ENCODE peak calls at places on chromosomes 3 and 15, in nine cellular contexts. F is endothelial cell of umbilical vein, A is fibroblast of lung, C is H9, G is PC-9, K is neural progenitor cell, Q is astrocyte, X is GM23248, M is HepG2. D is an unnamed sample.
A peak's percentile ranks its signal among the peaks of the same experiment; 100 is the strongest.

GRCh38 chr3:106193876-106194275 is 325.1 kb upstream of the CBLB start:
- DNase-seq in F (no peak), A (no peak), C (no peak), G (no peak), K (no peak), Q (peak; percentile 8), X (peak; percentile 69), M (no peak), D (no peak)

GRCh38 chr3:11494131-11494916 is 149.4 kb downstream of the VGLL4 start:
- DNase-seq in F (peak; percentile 27), A (no peak), C (no peak), G (no peak), K (no peak), Q (no peak), X (peak; percentile 50), M (no peak), D (no peak)

GRCh38 chr15:82928711-82929110 is 23.8 kb downstream of the HOMER2 start:
- DNase-seq in F (no peak), A (no peak), C (no peak), G (no peak), K (no peak), Q (peak; percentile 6), X (peak; percentile 28), M (no peak), D (no peak)

GRCh38 chr3:31766654-31767053 is 214.4 kb downstream of the OSBPL10 start:
- DNase-seq in F (no peak), A (no peak), C (no peak), G (no peak), K (no peak), Q (no peak), X (no peak), M (no peak), D (no peak)

GRCh38 chr15:60005352-60006202 is 1.5 kb downstream of the FOXB1 start:
- DNase-seq in F (no peak), A (no peak), C (peak; percentile 32), G (peak; percentile 33), K (peak; percentile 48), Q (no peak), X (no peak), M (no peak), D (no peak)

GRCh38 chr3:24019585-24019984 is 74.5 kb downstream of the NR1D2 start:
- DNase-seq in F (no peak), A (no peak), C (no peak), G (no peak), K (no peak), Q (no peak), X (no peak), M (no peak), D (no peak)

GRCh38 chr3:113829576-113830354 is 8.8 kb upstream of the GRAMD1C start:
- DNase-seq in F (no peak), A (peak; percentile 75), C (no peak), G (no peak), K (no peak), Q (no peak), X (no peak), M (no peak), D (no peak)

GRCh38 chr3:46629571-46630517 is 17.5 kb downstream of the FAM240A start:
- DNase-seq in F (peak; percentile 86), A (peak; percentile 77), C (peak; percentile 96), G (peak; percentile 77), K (peak; percentile 91), Q (peak; percentile 61), X (peak; percentile 94), M (no peak), D (peak; percentile 87)

GRCh38 chr3:108489776-108490175 is 20.6 kb downstream of the MYH15 start:
- DNase-seq in F (peak; percentile 75), A (peak; percentile 61), C (peak; percentile 34), G (peak; percentile 31), K (peak; percentile 68), Q (peak; percentile 19), X (peak; percentile 54), M (peak; percentile 39), D (peak; percentile 82)

GRCh38 chr15:63858881-63859280 is 25.1 kb upstream of the HERC1 start:
- DNase-seq in F (peak; percentile 95), A (no peak), C (no peak), G (peak; percentile 35), K (no peak), Q (peak; percentile 10), X (peak; percentile 47), M (no peak), D (no peak)

GRCh38 chr3:113165841-113166240 is 45.5 kb upstream of the BOC start:
- DNase-seq in F (no peak), A (no peak), C (no peak), G (no peak), K (no peak), Q (no peak), X (peak; percentile 12), M (no peak), D (no peak)

DNA sequence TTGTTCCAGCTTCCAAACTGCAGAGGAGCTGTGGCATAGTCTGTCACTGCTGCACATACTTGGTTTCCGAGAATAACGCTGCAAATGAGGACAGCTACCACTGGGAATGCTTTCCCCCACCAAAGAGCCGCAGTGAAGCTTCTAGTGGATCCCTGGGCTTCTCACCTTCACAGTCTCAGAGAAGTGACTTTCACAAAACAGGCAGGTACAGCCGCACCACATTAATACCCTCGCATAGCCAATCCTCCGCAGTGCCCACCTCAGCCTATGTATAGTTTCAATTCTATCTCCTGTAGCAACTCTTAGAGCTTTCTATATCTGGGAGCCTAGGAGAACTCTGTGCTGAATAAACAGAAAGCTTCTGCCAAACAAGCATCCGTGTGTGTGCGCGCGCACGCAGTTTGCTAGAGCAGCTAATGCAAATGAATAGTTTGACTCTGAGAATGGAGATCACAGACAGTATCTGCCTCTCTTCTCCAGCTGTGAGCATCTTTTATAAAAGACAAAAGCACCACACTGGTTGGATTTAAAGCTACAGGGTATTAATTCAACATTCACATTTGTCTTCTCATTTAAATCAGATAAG is 81.9 kb upstream of the PLXND1 start:
- DNase-seq in F (peak; percentile 36), A (peak; percentile 76), C (peak; percentile 65), G (no peak), K (peak; percentile 96), Q (peak; percentile 55), X (peak; percentile 87), M (peak; percentile 78), D (no peak)
- H2AFZ ChIP-seq in F (no peak overlapping the region), A (peak overlapping the region; percentile 76), C (no peak overlapping the region), G (no peak overlapping the region), K (no peak overlapping the region), Q (peak overlapping the region; percentile 46), X (peak overlapping the region; percentile 61), M (no peak overlapping the region), D (no peak overlapping the region)

GRCh38 chr3:194080913-194081800 is 54.8 kb upstream of the HES1 start:
- DNase-seq in F (no peak), A (no peak), C (no peak), G (no peak), K (no peak), Q (no peak), X (no peak), M (no peak), D (no peak)

GRCh38 chr3:194083253-194084224 is 52.4 kb upstream of the HES1 start:
- DNase-seq in F (no peak), A (no peak), C (no peak), G (no peak), K (no peak), Q (no peak), X (no peak), M (no peak), D (peak; percentile 87)

GRCh38 chr3:194084284-194084683 is 51.7 kb upstream of the HES1 start:
- DNase-seq in F (no peak), A (no peak), C (no peak), G (no peak), K (no peak), Q (no peak), X (no peak), M (no peak), D (no peak)

GRCh38 chr3:194081826-194082225 is 54.1 kb upstream of the HES1 start:
- DNase-seq in F (no peak), A (no peak), C (no peak), G (no peak), K (no peak), Q (no peak), X (no peak), M (no peak), D (no peak)

GRCh38 chr3:194082596-194083220 is 53.2 kb upstream of the HES1 start:
- DNase-seq in F (no peak), A (no peak), C (no peak), G (no peak), K (no peak), Q (no peak), X (peak; percentile 65), M (no peak), D (no peak)
- H3K27ac ChIP-seq in F (no peak overlapping the region), A (no peak overlapping the region), C (no peak overlapping the region), G (no peak overlapping the region), K (no peak overlapping the region), Q (no peak overlapping the region), X (peak overlapping the region; percentile 40), M (no peak overlapping the region), D (peak overlapping the region; percentile 92)

DNA sequence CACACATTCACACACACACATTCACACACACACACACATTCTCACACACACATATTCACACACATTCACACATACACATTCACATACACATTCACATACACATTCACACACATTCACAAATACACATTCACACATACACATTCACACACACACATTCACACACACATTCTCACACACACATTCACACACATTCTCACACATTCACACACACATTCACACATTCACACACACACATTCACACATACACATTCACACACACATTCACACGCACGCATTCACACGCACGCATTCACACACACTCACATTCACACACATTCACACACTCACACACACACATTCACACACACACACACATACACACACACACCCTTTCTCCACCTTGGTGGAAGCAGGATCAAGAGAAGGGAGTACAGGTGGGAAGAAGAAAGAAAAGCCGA is 5.7 kb upstream of the HAPLN3 start:
- DNase-seq in F (no peak), A (no peak), C (no peak), G (no peak), K (no peak), Q (no peak), X (no peak), M (no peak), D (no peak)
- H4K20me1 ChIP-seq in F (no peaks in the 10 kb centered on the region), A (no peaks in the 10 kb centered on the region), C (no peaks in the 10 kb centered on the region), G (no peaks in the 10 kb centered on the region), K (peaks cover 6% of the 10 kb centered on the region), Q (peaks cover 45% of the 10 kb centered on the region), X (no peaks in the 10 kb centered on the region), M (peaks cover 3% of the 10 kb centered on the region), D (no peaks in the 10 kb centered on the region)

GRCh38 chr3:99172736-99173657 is 271.5 kb upstream of the DCBLD2 start:
- DNase-seq in F (peak; percentile 76), A (peak; percentile 85), C (peak; percentile 74), G (peak; percentile 59), K (peak; percentile 81), Q (peak; percentile 56), X (peak; percentile 79), M (peak; percentile 54), D (peak; percentile 83)

GRCh38 chr3:99170867-99171517 is 269.5 kb upstream of the DCBLD2 start:
- DNase-seq in F (no peak), A (no peak), C (no peak), G (no peak), K (no peak), Q (no peak), X (no peak), M (no peak), D (no peak)

GRCh38 chr3:99171815-99172214 is 270.3 kb upstream of the DCBLD2 start:
- DNase-seq in F (no peak), A (no peak), C (no peak), G (no peak), K (no peak), Q (no peak), X (no peak), M (no peak), D (no peak)

DNA sequence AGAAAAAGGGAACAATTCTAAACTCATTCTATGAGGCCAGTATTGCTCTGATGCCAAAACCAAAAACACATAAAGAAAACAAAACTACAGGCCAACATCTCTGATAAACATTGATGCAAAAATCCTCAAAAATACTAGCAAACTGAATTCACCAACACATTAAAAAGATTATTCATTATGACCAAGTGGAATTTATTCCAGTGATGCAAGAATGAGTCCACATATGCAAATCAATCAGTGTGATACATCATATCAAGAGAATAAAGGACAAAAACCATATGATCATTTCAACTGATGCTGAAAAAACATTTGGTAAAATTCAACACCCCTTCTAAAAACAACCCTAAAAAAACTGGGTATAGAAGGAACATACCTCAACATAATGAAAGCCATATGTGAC is 265.5 kb upstream of the DCBLD2 start:
- DNase-seq in F (no peak), A (peak; percentile 7), C (no peak), G (no peak), K (no peak), Q (no peak), X (peak; percentile 51), M (no peak), D (no peak)
- H2AFZ ChIP-seq in F (no peak overlapping the region), A (no peak overlapping the region), C (no peak overlapping the region), G (no peak overlapping the region), K (no peak overlapping the region), Q (no peak overlapping the region), X (peak overlapping the region; percentile 4), M (no peak overlapping the region), D (no peak overlapping the region)

D was measured in Karpas-422.